ENCODE peak calls at places on chromosomes 4 and X, in six cellular contexts. M is K562, O is GM12891, L is H1, E is HepG2, Y is GM12878. Q is an unnamed sample.

GRCh38 chrX:150984164-150984824 is 1.2 kb downstream of the HMGB3 start:
- DNase-seq in E (no peak), L (no peak), M (peak), O (no peak), Y (no peak), Q (no peak)

GRCh38 chr4:98474408-98474844 is 184.0 kb downstream of the TSPAN5 start:
- DNase-seq in L (no peak), Y (no peak), O (no peak), M (no peak), E (no peak), Q (no peak)

GRCh38 chrX:110053453-110053852 is 50.5 kb downstream of the TMEM164 start:
- DNase-seq in E (no peak), M (no peak), Y (no peak), L (no peak), O (no peak), Q (no peak)

GRCh38 chr4:7842384-7843279 is 97.0 kb downstream of the AFAP1 start:
- DNase-seq in O (no peak), M (no peak), E (no peak), L (no peak), Y (no peak), Q (no peak)

GRCh38 chrX:45352588-45352987 is 151.9 kb upstream of the DIPK2B start:
- DNase-seq in Y (no peak), L (no peak), O (no peak), M (no peak), E (no peak), Q (no peak)

GRCh38 chr4:189069782-189070181 is 870.9 kb upstream of the FRG1 start:
- DNase-seq in O (no peak), Y (no peak), E (no peak), M (no peak), L (no peak), Q (no peak)

GRCh38 chrX:69050051-69050785 is 115.0 kb downstream of the PJA1 start:
- DNase-seq in O (no peak), M (no peak), L (peak), E (no peak), Y (no peak), Q (no peak)

GRCh38 chrX:46408553-46409407 is 136.4 kb downstream of the ZNF674 start:
- DNase-seq in Y (peak), L (peak), M (peak), O (peak), E (peak), Q (peak)

GRCh38 chr4:12084690-12085089 is 656.0 kb upstream of the HS3ST1 start:
- DNase-seq in M (no peak), Y (no peak), L (no peak), E (no peak), O (no peak), Q (no peak)

GRCh38 chr4:27787195-27787594 is 926.6 kb downstream of the STIM2 start:
- DNase-seq in M (no peak), Y (no peak), O (no peak), E (no peak), L (no peak), Q (no peak)
- TF ChIP-seq POLR2A in M (no peak), Y (no peak), O (no peak), E (no peak), L (no peak), Q (no peak)

GRCh38 chr4:1011022-1011694 is at the start of gene FGFRL1:
- DNase-seq in L (peak), M (peak), O (peak), Y (no peak), E (peak), Q (peak)
- TF ChIP-seq TAF1 in L (no peak), M (peak), O (no peak), Y (no peak), E (peak), Q (no peak)

GRCh38 chr4:6268650-6269399 is 825 bp upstream of the WFS1 start:
- DNase-seq in O (no peak), M (no peak), L (no peak), Y (no peak), E (no peak), Q (no peak)

GRCh38 chr4:6269400-6269650 is 325 bp upstream of the WFS1 start:
- DNase-seq in Y (no peak), L (no peak), M (no peak), O (no peak), E (no peak), Q (no peak)

GRCh38 chr4:6271206-6271605 is 1.6 kb downstream of the WFS1 start:
- DNase-seq in E (no peak), M (no peak), Y (no peak), L (no peak), O (no peak), Q (no peak)

GRCh38 chr4:6270691-6271121 is 1.1 kb downstream of the WFS1 start:
- DNase-seq in L (no peak), E (no peak), M (no peak), Y (no peak), O (no peak), Q (no peak)

DNA sequence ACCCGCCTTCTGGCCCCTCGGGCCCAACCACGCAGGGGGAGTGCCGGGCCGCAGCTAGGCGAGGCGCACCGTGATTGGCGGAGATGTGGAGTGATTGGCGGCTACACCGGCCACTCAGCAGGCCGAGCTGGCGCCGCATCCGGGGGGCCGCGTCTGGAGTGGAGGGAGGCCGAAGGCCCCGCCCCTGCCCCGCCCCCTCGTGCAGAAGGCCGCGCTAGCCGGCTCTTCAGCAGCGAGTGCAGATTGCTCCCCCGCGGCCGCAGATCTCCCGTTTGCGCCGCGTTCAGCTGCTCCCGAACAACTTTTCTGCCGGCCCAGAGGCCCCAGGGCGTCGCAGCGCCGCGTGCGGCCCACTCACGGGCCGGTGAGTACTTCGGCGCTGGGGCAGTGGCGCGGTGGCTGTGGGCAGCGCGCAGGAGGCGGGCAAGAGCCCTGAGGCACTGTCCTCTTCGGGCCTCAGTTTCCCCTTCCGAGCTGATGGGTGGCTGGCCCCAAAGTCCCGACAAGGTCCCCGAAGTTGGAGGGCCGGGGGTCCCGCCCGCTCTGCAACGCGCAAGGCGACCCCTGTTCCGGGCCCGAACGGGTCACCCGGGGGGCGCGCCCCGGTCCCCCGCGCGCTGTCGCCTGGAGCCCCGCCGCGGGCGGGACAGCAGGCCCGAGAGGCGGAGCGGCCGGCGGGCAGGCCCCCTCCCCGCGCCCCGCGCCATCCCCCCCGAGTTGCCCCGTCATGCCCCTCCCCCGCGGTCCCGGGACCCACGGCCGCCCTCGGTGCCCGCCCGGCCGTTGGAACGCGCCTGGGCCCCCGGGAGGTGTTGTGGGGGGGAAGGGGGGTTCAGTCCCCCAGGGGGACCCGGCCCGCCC is at the start of gene WFS1:
- DNase-seq in O (peak), L (peak), M (peak), Y (peak), E (peak), Q (peak)
- TF ChIP-seq POLR2A in O (no peak), L (peak), M (no peak), Y (peak), E (peak), Q (peak)

GRCh38 chr4:102466298-102466697 is 34.9 kb upstream of the NFKB1 start:
- DNase-seq in E (no peak), Y (no peak), M (no peak), O (no peak), L (no peak), Q (no peak)
- TF ChIP-seq TAF1 in E (no peak), Y (no peak), M (no peak), O (no peak), L (no peak), Q (no peak)

GRCh38 chr4:56544573-56545131 is 39.1 kb downstream of the ARL9 start:
- DNase-seq in Y (peak), L (peak), E (peak), M (peak), O (peak), Q (peak)
- TF ChIP-seq POLR2A in Y (no peak), L (no peak), E (no peak), M (no peak), O (no peak), Q (no peak)

GRCh38 chr4:48570646-48571220 is 80.7 kb downstream of the ZAR1 start:
- DNase-seq in M (no peak), L (no peak), E (no peak), O (no peak), Y (no peak), Q (no peak)

GRCh38 chr4:48578132-48578964 is 88.3 kb downstream of the ZAR1 start:
- DNase-seq in O (no peak), E (peak), M (peak), Y (peak), L (peak), Q (no peak)

GRCh38 chr4:48571471-48571870 is 81.4 kb downstream of the ZAR1 start:
- DNase-seq in L (no peak), M (no peak), O (no peak), E (no peak), Y (no peak), Q (no peak)

DNA sequence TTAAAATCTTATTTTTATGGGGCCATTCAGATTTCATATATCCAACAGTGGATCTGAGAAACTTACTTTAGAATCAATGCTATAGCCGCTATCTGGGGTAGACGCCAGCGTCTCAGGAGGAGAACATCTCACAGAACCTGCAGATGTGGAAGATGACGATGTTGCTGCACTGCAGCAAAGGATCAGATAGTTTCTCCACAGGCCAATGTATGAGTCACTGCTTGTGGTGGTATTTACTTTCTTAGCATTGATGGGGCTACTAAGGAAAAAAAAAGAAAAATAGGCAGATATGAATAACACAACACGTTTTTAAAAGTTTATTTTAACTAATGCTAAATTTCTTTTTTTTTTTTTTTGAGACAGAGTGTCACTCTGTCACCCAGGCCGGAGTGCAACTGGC is 85.9 kb downstream of the ZAR1 start:
- DNase-seq in M (no peak), E (no peak), Y (no peak), L (no peak), O (no peak), Q (no peak)
- TF ChIP-seq TAF1 in M (no peak), E (no peak), Y (no peak), L (no peak), O (no peak), Q (no peak)

GRCh38 chrX:154547245-154548027 is at the start of gene IKBKG:
- DNase-seq in L (peak), Y (peak), O (peak), M (peak), E (peak), Q (peak)
- TF ChIP-seq POLR2A in L (peak), Y (peak), O (peak), M (peak), E (no peak), Q (peak)